ENCODE peak calls at places on chromosomes 7 and 10, in five cellular contexts. C is Calu3, G is dorsolateral prefrontal cortex, Y is cardiac muscle cell, H is cardiac fibroblast. F is an unnamed sample.

GRCh38 chr10:454860-455259 is 234.6 kb downstream of the DIP2C start:
- DNase-seq in H (peak; percentile 92), C (peak; percentile 47), Y (peak; percentile 92), G (no peak), F (no peak)

GRCh38 chr10:34689053-34689452 is 126.0 kb downstream of the PARD3 start:
- DNase-seq in Y (peak; percentile 76), H (peak; percentile 70), C (no peak), G (no peak), F (no peak)

GRCh38 chr10:28902215-28902614 is 224.9 kb downstream of the BAMBI start:
- DNase-seq in G (no peak), Y (no peak), C (no peak), H (no peak), F (no peak)

GRCh38 chr7:6294839-6295238 is 22.4 kb upstream of the CYTH3 start:
- DNase-seq in H (peak; percentile 65), Y (peak; percentile 53), C (no peak), G (no peak), F (peak; percentile 75)

GRCh38 chr10:43892062-43892765 is 243.5 kb upstream of the ZNF32 start:
- DNase-seq in G (no peak), C (no peak), Y (peak; percentile 44), H (peak; percentile 78), F (no peak)

GRCh38 chr7:103598326-103598905 is 152.4 kb upstream of the SLC26A5 start:
- DNase-seq in H (no peak), C (no peak), G (no peak), Y (no peak), F (no peak)

GRCh38 chr7:83782628-83783027 is 133.7 kb upstream of the SEMA3E start:
- DNase-seq in C (no peak), Y (peak; percentile 0), H (peak; percentile 5), G (no peak), F (no peak)

GRCh38 chr7:5528071-5528814 is 104.6 kb upstream of the TNRC18 start:
- DNase-seq in G (no peak), H (peak; percentile 51), C (peak; percentile 59), Y (peak; percentile 53), F (peak; percentile 42)

GRCh38 chr7:76364198-76364584 is 5.4 kb upstream of the YWHAG start:
- DNase-seq in C (no peak), Y (peak; percentile 78), H (peak; percentile 84), G (no peak), F (no peak)

GRCh38 chr7:117127585-117128168 is 174.4 kb downstream of the ST7 start:
- DNase-seq in G (no peak), C (peak; percentile 47), Y (peak; percentile 75), H (peak; percentile 83), F (peak; percentile 60)

GRCh38 chr7:51430480-51431086 is 114.0 kb upstream of the COBL start:
- DNase-seq in H (peak; percentile 54), C (peak; percentile 82), Y (peak; percentile 51), G (no peak), F (peak; percentile 68)

GRCh38 chr7:132035517-132036362 is 479.3 kb upstream of the PODXL start:
- DNase-seq in C (no peak), H (no peak), Y (no peak), G (no peak), F (peak; percentile 46)

GRCh38 chr7:141891338-141891737 is 24.9 kb upstream of the OR9A4 start:
- DNase-seq in Y (no peak), C (no peak), H (no peak), G (no peak), F (no peak)

GRCh38 chr7:101108330-101108857 is 18.5 kb upstream of the SERPINE1 start:
- DNase-seq in Y (peak; percentile 78), C (no peak), G (no peak), H (peak; percentile 88), F (no peak)

GRCh38 chr10:85225311-85225710 is 896.9 kb downstream of the CCSER2 start:
- DNase-seq in H (no peak), G (no peak), Y (no peak), C (no peak), F (no peak)

DNA sequence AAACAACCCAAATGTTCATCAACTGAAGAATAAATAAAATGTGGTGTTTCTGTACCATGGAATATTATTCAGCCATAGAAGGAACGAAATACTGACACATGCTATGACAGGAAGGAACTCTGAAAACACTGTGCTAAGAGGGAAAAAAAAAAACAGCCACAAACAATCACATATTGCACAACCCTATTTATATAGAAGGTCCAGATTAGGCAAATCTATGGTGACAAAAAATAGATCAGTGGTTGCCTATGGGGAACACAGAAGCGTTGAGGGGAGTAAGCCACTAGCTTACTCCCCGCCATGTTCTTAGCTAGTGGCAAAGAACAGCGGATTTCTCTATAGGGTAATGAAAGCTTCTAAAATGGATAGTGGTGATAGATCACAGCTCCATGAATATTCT is 198.4 kb downstream of the TPST1 start:
- DNase-seq in G (no peak), H (no peak), Y (no peak), C (no peak), F (no peak)
- TF ChIP-seq CTCF in G (no peak), H (no peak), Y (no peak), C (no peak), F (no peak)

DNA sequence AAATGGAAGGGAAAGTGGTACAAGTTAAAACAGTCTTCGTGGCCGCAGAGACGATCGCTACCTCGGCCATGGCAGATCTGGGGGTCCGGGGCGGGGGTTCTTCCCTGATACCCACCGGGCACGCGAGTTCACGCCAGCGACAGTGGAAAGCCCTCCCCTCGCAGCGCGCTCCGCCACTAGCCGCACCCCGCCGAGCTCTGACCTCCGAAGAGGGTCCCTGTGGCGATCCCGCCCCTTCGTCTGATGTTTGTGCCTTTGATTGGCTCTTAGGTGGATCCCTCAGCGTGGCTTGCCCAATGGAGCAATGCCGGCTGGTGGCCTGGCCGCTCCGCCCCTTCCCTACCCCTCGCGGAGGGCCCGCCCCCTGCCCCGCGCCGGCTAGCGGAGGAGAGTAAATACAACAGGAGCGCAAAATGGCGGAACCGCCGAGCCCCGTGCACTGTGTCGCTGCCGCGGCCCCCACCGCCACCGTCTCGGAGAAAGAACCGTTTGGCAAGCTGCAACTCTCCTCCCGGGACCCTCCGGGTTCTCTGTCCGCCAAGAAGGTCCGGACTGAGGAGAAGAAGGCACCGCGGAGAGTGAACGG is at the start of gene RSBN1L:
- DNase-seq in H (peak; percentile 97), G (peak; percentile 99), Y (peak; percentile 98), C (peak; percentile 96), F (peak; percentile 99)
- TF ChIP-seq CTCF in H (peak; percentile 35), G (peak; percentile 34), Y (peak; percentile 36), C (no peak), F (peak; percentile 30)

GRCh38 chr10:8051851-8052257 is 2.6 kb upstream of the GATA3 start:
- DNase-seq in H (no peak), Y (no peak), G (no peak), C (no peak), F (peak; percentile 96)

GRCh38 chr10:8053446-8054242 is 844 bp upstream of the GATA3 start:
- DNase-seq in H (peak; percentile 83), Y (peak; percentile 92), G (no peak), C (peak; percentile 95), F (peak; percentile 97)

GRCh38 chr10:8054243-8054497 is 318 bp upstream of the GATA3 start:
- DNase-seq in Y (peak; percentile 67), G (no peak), H (no peak), C (no peak), F (no peak)

GRCh38 chr10:8052344-8052969 is 2.0 kb upstream of the GATA3 start:
- DNase-seq in G (no peak), Y (no peak), H (no peak), C (no peak), F (no peak)

DNA sequence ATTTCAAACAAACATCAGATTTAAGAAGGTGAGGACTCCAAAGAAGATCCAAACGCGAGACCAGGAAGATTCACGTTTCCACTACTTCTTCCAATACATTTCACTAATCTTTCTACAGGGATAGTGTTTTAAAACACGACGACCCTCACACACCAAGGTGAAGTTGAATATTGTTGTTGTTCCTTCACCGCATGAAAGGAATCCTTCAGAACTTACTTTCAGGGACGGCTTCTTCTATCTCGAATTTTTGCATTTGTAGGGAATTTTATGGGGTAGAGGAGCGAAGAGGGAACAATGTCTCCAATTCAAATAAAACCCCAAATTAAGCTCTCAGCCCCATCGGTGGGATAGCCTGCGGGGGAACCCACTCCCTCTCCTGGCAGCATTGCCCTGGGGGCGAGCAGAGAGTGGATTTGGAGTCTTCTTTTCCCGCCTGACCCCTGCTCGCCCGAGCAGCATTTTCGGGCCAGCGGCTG is 1.5 kb upstream of the GATA3 start:
- DNase-seq in G (no peak), C (no peak), H (no peak), Y (no peak), F (no peak)
- TF ChIP-seq CTCF in G (peak; percentile 57), C (no peak), H (no peak), Y (no peak), F (no peak)

DNA sequence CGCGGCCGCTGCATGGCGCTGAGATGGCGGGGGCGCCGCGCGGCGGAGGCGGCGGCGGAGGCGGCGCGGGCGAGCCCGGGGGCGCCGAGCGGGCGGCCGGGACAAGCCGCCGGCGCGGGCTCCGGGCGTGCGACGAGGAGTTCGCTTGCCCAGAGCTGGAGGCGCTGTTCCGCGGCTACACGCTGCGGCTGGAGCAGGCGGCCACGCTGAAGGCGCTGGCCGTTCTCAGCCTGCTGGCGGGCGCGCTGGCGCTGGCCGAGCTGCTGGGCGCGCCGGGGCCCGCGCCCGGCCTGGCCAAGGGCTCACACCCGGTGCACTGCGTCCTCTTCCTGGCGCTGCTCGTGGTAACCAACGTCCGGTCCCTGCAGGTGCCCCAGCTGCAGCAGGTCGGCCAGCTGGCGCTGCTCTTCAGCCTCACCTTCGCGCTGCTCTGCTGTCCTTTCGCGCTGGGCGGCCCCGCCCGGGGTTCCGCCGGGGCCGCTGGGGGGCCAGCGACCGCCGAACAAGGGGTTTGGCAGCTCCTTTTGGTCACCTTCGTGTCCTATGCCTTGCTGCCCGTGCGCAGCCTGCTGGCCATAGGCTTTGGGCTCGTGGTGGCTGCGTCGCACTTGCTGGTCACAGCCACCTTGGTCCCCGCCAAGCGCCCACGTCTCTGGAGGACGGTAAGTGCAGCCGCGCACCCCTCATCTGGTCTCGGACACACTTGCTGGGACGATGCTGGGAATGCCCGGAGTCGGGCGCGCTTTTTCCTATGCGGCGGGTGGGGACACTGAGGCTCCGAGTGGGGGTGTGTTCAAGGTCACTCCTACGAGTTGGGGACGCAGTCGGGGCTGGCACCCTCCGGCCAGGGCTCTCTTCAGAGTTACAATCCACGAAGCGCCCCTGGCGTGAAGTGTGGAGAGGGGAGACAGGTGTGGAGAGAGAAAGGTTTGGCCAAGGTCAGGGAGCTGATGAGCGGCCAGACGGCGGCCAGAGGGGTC is 643 bp downstream of the ADCY1 start:
- DNase-seq in H (peak; percentile 43), Y (peak; percentile 63), C (peak; percentile 74), G (no peak), F (peak; percentile 79)
- TF ChIP-seq CTCF in H (no peak), Y (no peak), C (no peak), G (no peak), F (no peak)